ENCODE peak calls at places on chromosome 19, in five cellular contexts. M is neural progenitor cell, T is PC-3, G is upper lobe of right lung, P is IMR-90. C is an unnamed sample.

GRCh38 chr19:6739884-6740588 is 556 bp downstream of the TRIP10 start:
- DNase-seq in M (peak), T (no peak), G (peak), P (no peak), C (no peak)

GRCh38 chr19:1262687-1263123 is 6.4 kb upstream of the CIRBP start:
- DNase-seq in M (peak), T (no peak), G (no peak), P (no peak), C (no peak)

GRCh38 chr19:51501594-51502263 is at the start of gene SIGLEC12:
- DNase-seq in M (no peak), T (no peak), G (no peak), P (no peak), C (no peak)

GRCh38 chr19:13712767-13713201 is 51.5 kb upstream of the MRI1 start:
- DNase-seq in M (no peak), T (no peak), G (no peak), P (no peak), C (no peak)

GRCh38 chr19:35901854-35902661 is at the start of gene HCST:
- DNase-seq in M (no peak), T (peak), G (no peak), P (peak), C (peak)

GRCh38 chr19:29843180-29844051 is 31.6 kb downstream of the CCNE1 start:
- DNase-seq in M (peak), T (no peak), G (peak), P (no peak), C (no peak)

GRCh38 chr19:35549174-35549788 is 3.9 kb downstream of the TMEM147 start:
- DNase-seq in M (peak), T (peak), G (no peak), P (peak), C (peak)

GRCh38 chr19:1837625-1838105 is 10.6 kb downstream of the REXO1 start:
- DNase-seq in M (peak), T (peak), G (no peak), P (no peak), C (no peak)

GRCh38 chr19:34186205-34186604 is 13.9 kb downstream of the LSM14A start:
- DNase-seq in M (peak), T (no peak), G (no peak), P (no peak), C (no peak)

GRCh38 chr19:41299755-41300089 is 10.2 kb upstream of the CCDC97 start:
- DNase-seq in M (no peak), T (no peak), G (no peak), P (peak), C (no peak)

GRCh38 chr19:42255766-42256750 is 1.1 kb upstream of the ERF start:
- DNase-seq in M (peak), T (peak), G (peak), P (peak), C (no peak)

GRCh38 chr19:799076-799881 is 2.0 kb downstream of the PTBP1 start:
- DNase-seq in M (peak), T (peak), G (no peak), P (peak), C (peak)

GRCh38 chr19:16040642-16041041 is 35.7 kb upstream of the TPM4 start:
- DNase-seq in M (no peak), T (no peak), G (no peak), P (peak), C (no peak)

GRCh38 chr19:13044160-13044853 is 49.0 kb downstream of the NFIX start:
- DNase-seq in M (no peak), T (peak), G (no peak), P (peak), C (peak)

GRCh38 chr19:42177686-42178019 is 39.8 kb downstream of the DEDD2 start:
- DNase-seq in M (no peak), T (no peak), G (no peak), P (no peak), C (no peak)

GRCh38 chr19:49389406-49389805 is 1.4 kb downstream of the KASH5 start:
- DNase-seq in M (no peak), T (no peak), G (no peak), P (no peak), C (no peak)

GRCh38 chr19:49390131-49390977 is 2.3 kb downstream of the KASH5 start:
- DNase-seq in M (no peak), T (no peak), G (no peak), P (no peak), C (no peak)

GRCh38 chr19:49393871-49394270 is 5.8 kb downstream of the KASH5 start:
- DNase-seq in M (no peak), T (no peak), G (no peak), P (no peak), C (no peak)

GRCh38 chr19:49390978-49391304 is 2.9 kb downstream of the KASH5 start:
- DNase-seq in M (no peak), T (no peak), G (no peak), P (no peak), C (no peak)

GRCh38 chr19:49391581-49392399 is 3.7 kb downstream of the KASH5 start:
- DNase-seq in M (peak), T (peak), G (peak), P (peak), C (peak)
- TF ChIP-seq CTCF in M (peak), T (peak), G (peak), P (peak), C (peak)

GRCh38 chr19:10384580-10384979 is 4.2 kb upstream of the TYK2 start:
- DNase-seq in M (peak), T (no peak), G (no peak), P (no peak), C (no peak)

GRCh38 chr19:10378124-10378523 is 2.2 kb downstream of the TYK2 start:
- DNase-seq in M (no peak), T (no peak), G (no peak), P (no peak), C (no peak)

GRCh38 chr19:10379880-10380310 is 477 bp downstream of the TYK2 start:
- DNase-seq in M (no peak), T (no peak), G (no peak), P (no peak), C (no peak)

GRCh38 chr19:10380311-10381102 is at the start of gene TYK2:
- DNase-seq in M (peak), T (peak), G (peak), P (peak), C (peak)
- TF ChIP-seq CTCF in M (no peak), T (no peak), G (no peak), P (no peak), C (no peak)

GRCh38 chr19:37114001-37114400 is 35.8 kb downstream of the ZNF420 start:
- DNase-seq in M (no peak), T (no peak), G (no peak), P (no peak), C (no peak)
- TF ChIP-seq CTCF in M (peak), T (no peak), G (no peak), P (no peak), C (no peak)

GRCh38 chr19:4619668-4620294 is 19.5 kb upstream of the TNFAIP8L1 start:
- DNase-seq in M (no peak), T (no peak), G (no peak), P (no peak), C (no peak)

GRCh38 chr19:4620675-4621074 is 18.6 kb upstream of the TNFAIP8L1 start:
- DNase-seq in M (no peak), T (no peak), G (no peak), P (no peak), C (no peak)

GRCh38 chr19:4624301-4624700 is 15.0 kb upstream of the TNFAIP8L1 start:
- DNase-seq in M (no peak), T (no peak), G (no peak), P (no peak), C (no peak)

GRCh38 chr19:4622695-4623421 is 16.5 kb upstream of the TNFAIP8L1 start:
- DNase-seq in M (no peak), T (no peak), G (no peak), P (no peak), C (no peak)

DNA sequence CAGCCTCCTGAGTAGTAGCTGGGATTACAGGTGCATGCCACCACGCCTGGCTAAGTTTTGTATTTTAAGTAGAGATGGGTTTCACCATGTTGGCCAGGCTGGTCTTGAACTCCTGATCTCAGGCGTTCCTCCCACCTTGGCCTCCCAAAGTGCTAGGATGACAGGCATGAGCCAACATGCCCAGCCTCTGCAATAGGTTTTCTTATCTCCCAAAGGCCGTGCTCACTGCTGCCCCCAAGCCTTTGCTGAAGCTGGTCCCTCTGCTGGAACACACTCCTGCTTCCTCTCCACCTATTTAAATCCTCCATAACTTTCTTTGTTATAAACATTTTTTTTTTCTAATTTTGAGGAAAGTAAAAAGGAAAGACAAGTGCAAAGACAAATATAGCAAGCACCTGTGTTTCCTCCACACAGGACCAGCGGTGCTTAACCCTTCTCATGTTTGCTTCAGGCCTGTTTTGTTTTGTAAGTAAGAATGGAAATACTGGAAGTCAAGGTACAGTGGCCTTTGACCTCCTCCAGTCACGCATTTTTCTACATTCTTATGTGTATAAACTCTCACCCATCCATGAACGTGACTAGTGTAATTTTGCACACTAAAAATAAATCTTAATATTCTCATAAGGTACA is 14.5 kb upstream of the TNFAIP8L1 start:
- DNase-seq in M (peak), T (peak), G (no peak), P (peak), C (peak)
- TF ChIP-seq CTCF in M (peak), T (peak), G (no peak), P (peak), C (peak)

DNA sequence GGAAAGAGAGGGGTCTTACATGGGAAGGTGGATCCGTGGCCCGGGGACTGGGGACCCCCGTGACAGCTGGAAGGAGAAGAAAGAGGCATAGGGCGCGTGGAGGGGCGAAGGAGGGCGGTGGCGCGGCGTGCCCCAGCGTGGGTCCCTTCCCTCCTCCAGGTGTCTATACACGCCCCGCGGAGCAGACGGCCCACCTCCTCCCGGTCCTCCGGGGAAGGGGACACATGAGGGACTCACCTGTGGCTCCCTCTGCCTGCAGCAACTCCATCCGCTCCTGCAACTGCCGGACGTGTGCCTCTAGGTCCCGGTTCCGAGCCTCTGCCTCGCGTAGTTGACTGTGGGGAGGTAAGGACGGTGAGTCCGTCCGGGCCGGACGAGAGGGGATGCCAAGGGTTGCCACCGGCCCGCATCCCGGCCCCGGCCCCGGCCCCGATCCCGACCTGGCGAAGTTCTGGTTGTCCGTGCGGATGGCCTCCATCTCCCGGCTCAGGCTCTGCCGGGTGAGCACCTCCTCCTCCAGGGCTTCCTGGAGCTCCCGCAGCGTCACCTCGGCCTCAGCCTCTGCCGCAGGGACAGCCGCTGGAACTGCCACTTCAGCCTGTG is 2.4 kb upstream of the SIX5 start:
- DNase-seq in M (no peak), T (no peak), G (no peak), P (no peak), C (no peak)
- TF ChIP-seq CTCF in M (no peak), T (no peak), G (no peak), P (no peak), C (no peak)